ENCODE peak calls at places on chromosomes 13 and 19, in ten cellular contexts. R is choroid plexus epithelial cell, H is cardiac fibroblast, D is left lung, K is BJ, J is epithelial cell of proximal tubule, W is left ventricle myocardium inferior, G is fibroblast of pulmonary artery, N is mucosa of descending colon, A is mesendoderm. Y is an unnamed sample.

GRCh38 chr19:821228-821975 is at the start of gene PLPPR3:
- DNase-seq in G (no peak), N (no peak), J (no peak), A (no peak), R (no peak), H (no peak), W (no peak), K (no peak), D (peak; percentile 74), Y (no peak)

GRCh38 chr19:52722062-52723005 is 12.5 kb downstream of the ZNF611 start:
- DNase-seq in D (no peak), W (no peak), N (no peak), H (peak; percentile 48), J (no peak), A (no peak), R (peak; percentile 72), G (peak; percentile 62), K (peak; percentile 55), Y (peak; percentile 24)

GRCh38 chr13:40928980-40929379 is 90.1 kb downstream of the ELF1 start:
- DNase-seq in R (no peak), D (no peak), H (no peak), A (no peak), K (no peak), J (no peak), N (no peak), W (no peak), G (no peak), Y (no peak)

GRCh38 chr13:102799544-102800144 is 725 bp downstream of the BIVM start:
- DNase-seq in D (peak; percentile 83), G (peak; percentile 19), K (no peak), H (no peak), A (peak; percentile 25), R (peak; percentile 21), N (peak; percentile 61), J (no peak), W (no peak), Y (no peak)

GRCh38 chr13:101049166-101049850 is 367.0 kb downstream of the NALCN start:
- DNase-seq in K (no peak), W (no peak), J (peak; percentile 89), H (no peak), D (no peak), N (no peak), A (no peak), G (no peak), R (no peak), Y (no peak)

GRCh38 chr13:29362849-29363604 is 232.5 kb downstream of the SLC7A1 start:
- DNase-seq in G (peak; percentile 53), K (no peak), D (no peak), H (peak; percentile 48), R (peak; percentile 68), W (no peak), N (no peak), J (peak; percentile 9), A (peak; percentile 86), Y (peak; percentile 8)

GRCh38 chr13:91085127-91085526 is 262.4 kb upstream of the MIR17HG start:
- DNase-seq in K (no peak), J (no peak), A (peak; percentile 80), G (no peak), N (no peak), D (no peak), R (no peak), H (no peak), W (no peak), Y (no peak)

GRCh38 chr19:485583-486236 is 10.6 kb upstream of the MADCAM1 start:
- DNase-seq in R (peak; percentile 52), J (no peak), G (no peak), H (peak; percentile 11), K (no peak), W (peak; percentile 48), A (no peak), N (peak; percentile 60), D (peak; percentile 56), Y (no peak)

GRCh38 chr13:78192721-78193120 is 274.1 kb upstream of the EDNRB start:
- DNase-seq in A (no peak), W (no peak), N (no peak), D (no peak), R (peak; percentile 3), H (no peak), K (peak; percentile 21), G (peak; percentile 10), J (no peak), Y (peak; percentile 22)

GRCh38 chr19:12774588-12775555 is at the start of gene HOOK2:
- DNase-seq in H (no peak), G (no peak), D (peak; percentile 96), K (no peak), N (peak; percentile 98), A (peak; percentile 91), R (no peak), J (no peak), W (no peak), Y (no peak)

GRCh38 chr19:44747739-44748425 is 626 bp upstream of the BCL3 start:
- DNase-seq in A (peak; percentile 79), G (peak; percentile 86), N (peak; percentile 89), D (peak; percentile 90), K (no peak), W (peak; percentile 73), R (peak; percentile 68), H (peak; percentile 86), J (no peak), Y (no peak)

GRCh38 chr13:73428137-73428536 is 369.3 kb downstream of the KLF5 start:
- DNase-seq in K (peak; percentile 15), H (peak; percentile 76), N (no peak), J (peak; percentile 72), A (peak; percentile 57), R (peak; percentile 83), W (no peak), D (no peak), G (peak; percentile 80), Y (peak; percentile 67)

GRCh38 chr13:111202745-111203144 is 87.6 kb downstream of the ARHGEF7 start:
- DNase-seq in W (no peak), D (no peak), A (peak; percentile 82), H (peak; percentile 98), G (peak; percentile 99), R (peak; percentile 96), N (no peak), K (no peak), J (no peak), Y (peak; percentile 84)

GRCh38 chr13:49649244-49649962 is 21.1 kb downstream of the ARL11 start:
- DNase-seq in G (peak; percentile 59), K (no peak), H (peak; percentile 67), N (no peak), R (peak; percentile 68), A (peak; percentile 70), D (no peak), W (no peak), J (no peak), Y (peak; percentile 12)

DNA sequence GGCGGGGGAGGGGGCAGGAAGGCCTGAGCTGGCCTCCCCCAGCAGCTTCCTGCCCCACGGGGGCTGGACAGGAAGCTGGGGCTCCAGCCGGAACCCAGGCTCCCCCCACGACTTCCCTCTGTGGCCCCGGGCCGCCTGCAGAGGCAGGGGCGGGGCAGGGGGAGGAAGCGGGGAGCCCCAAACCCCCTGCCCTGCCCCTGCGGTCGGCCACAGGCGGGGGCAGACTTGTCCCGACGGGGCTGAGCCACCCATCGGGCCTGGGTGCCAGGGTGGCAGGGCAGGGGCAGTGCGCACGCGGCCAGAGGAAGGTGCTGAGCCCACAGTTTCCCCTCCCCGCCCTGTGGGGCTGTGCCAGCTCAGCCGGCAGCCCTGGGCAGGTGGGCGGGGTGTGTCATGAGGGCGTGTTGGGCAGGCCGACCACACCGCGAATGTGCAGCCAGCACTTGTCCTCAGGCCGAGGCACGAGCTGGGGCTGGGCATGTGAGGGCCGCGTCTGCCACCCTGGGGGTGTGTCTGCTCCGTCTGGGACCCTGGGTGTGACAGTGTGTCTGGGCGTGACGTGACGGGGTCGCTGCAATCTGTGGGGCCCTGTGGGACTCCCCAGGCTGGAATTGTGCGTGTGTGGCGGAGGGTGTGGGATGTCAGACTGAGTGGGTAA is 17.7 kb downstream of the CCDC97 start:
- DNase-seq in W (peak; percentile 76), G (peak; percentile 39), H (no peak), D (peak; percentile 97), J (no peak), R (peak; percentile 38), K (no peak), A (no peak), N (peak; percentile 94), Y (no peak)
- H3K4me3 ChIP-seq in W (peak overlapping the region; percentile 49), G (no peak overlapping the region), H (no peak overlapping the region), D (peak overlapping the region; percentile 19), J (peak overlapping the region; percentile 46), R (peak overlapping the region; percentile 23), K (no peak overlapping the region), A (no peak overlapping the region), N (no peak overlapping the region), Y (no peak overlapping the region)

GRCh38 chr13:99909097-99909835 is 62.3 kb downstream of the ZIC5 start:
- DNase-seq in R (no peak), J (no peak), A (no peak), K (no peak), H (no peak), W (no peak), G (no peak), N (no peak), D (no peak), Y (no peak)

GRCh38 chr13:99909836-99910619 is 61.5 kb downstream of the ZIC5 start:
- DNase-seq in A (no peak), J (no peak), D (no peak), K (no peak), N (no peak), W (peak; percentile 36), R (peak; percentile 53), G (no peak), H (peak; percentile 8), Y (no peak)

GRCh38 chr13:99908129-99908805 is 63.3 kb downstream of the ZIC5 start:
- DNase-seq in N (no peak), G (no peak), K (no peak), H (no peak), D (no peak), A (peak; percentile 20), W (no peak), J (no peak), R (peak; percentile 35), Y (no peak)

GRCh38 chr13:99911069-99911964 is 60.2 kb downstream of the ZIC5 start:
- DNase-seq in H (no peak), D (no peak), J (no peak), R (no peak), K (no peak), A (no peak), N (no peak), G (no peak), W (no peak), Y (no peak)

GRCh38 chr13:99911965-99912566 is 59.5 kb downstream of the ZIC5 start:
- DNase-seq in N (no peak), R (no peak), K (no peak), A (no peak), G (no peak), H (no peak), W (no peak), J (no peak), D (no peak), Y (no peak)
- H3K4me3 ChIP-seq in N (no peak overlapping the region), R (no peak overlapping the region), K (no peak overlapping the region), A (no peak overlapping the region), G (no peak overlapping the region), H (no peak overlapping the region), W (no peak overlapping the region), J (no peak overlapping the region), D (no peak overlapping the region), Y (no peak overlapping the region)

GRCh38 chr13:95002968-95003813 is 290.8 kb upstream of the SOX21 start:
- DNase-seq in J (no peak), N (no peak), H (no peak), D (peak; percentile 77), K (no peak), A (no peak), W (no peak), G (no peak), R (peak; percentile 22), Y (no peak)
- H3K4me3 ChIP-seq in J (peak overlapping the region; percentile 31), N (no peak overlapping the region), H (peak overlapping the region; percentile 23), D (no peak overlapping the region), K (peak overlapping the region; percentile 21), A (no peak overlapping the region), W (peak overlapping the region; percentile 42), G (peak overlapping the region; percentile 17), R (peak overlapping the region; percentile 50), Y (peak overlapping the region; percentile 39)

GRCh38 chr13:109780880-109781383 is 5.5 kb downstream of the IRS2 start:
- DNase-seq in R (no peak), J (no peak), W (no peak), A (no peak), G (no peak), H (no peak), D (no peak), N (no peak), K (no peak), Y (no peak)
- H3K4me3 ChIP-seq in R (peak overlapping the region; percentile 69), J (peak overlapping the region; percentile 63), W (peak overlapping the region; percentile 78), A (no peak overlapping the region), G (peak overlapping the region; percentile 55), H (peak overlapping the region; percentile 51), D (peak overlapping the region; percentile 2), N (no peak overlapping the region), K (peak overlapping the region; percentile 49), Y (peak overlapping the region; percentile 54)

Y was measured in skeletal muscle cell.